ENCODE peak calls at places on chromosomes 1 and 21, in five cellular contexts. B, T, H, Y and D are unnamed samples.

GRCh38 chr21:44057960-44058651 is 46.0 kb downstream of the TRAPPC10 start:
- DNase-seq in B (no peak), T (no peak), H (no peak), Y (no peak), D (no peak)

GRCh38 chr1:165392634-165393571 is 36.4 kb upstream of the LMX1A start:
- DNase-seq in B (peak; percentile 85), H (peak; percentile 73), T (peak; percentile 72), Y (peak; percentile 95), D (peak; percentile 75)

GRCh38 chr1:151165281-151165737 is 393 bp downstream of the LYSMD1 start:
- DNase-seq in T (peak; percentile 55), B (peak; percentile 49), Y (peak; percentile 74), H (peak; percentile 44), D (peak; percentile 83)

GRCh38 chr1:169999357-169999756 is 75.1 kb downstream of the KIFAP3 start:
- DNase-seq in B (no peak), T (peak; percentile 85), H (no peak), Y (peak; percentile 89), D (no peak)

GRCh38 chr1:36269408-36269838 is 36.7 kb upstream of the SH3D21 start:
- DNase-seq in B (peak; percentile 22), H (no peak), T (no peak), Y (peak; percentile 62), D (no peak)

GRCh38 chr1:213939888-213940287 is 47.9 kb upstream of the PROX1 start:
- DNase-seq in H (no peak), Y (no peak), B (no peak), T (no peak), D (no peak)

GRCh38 chr21:32299695-32300094 is 1.0 kb downstream of the MRAP start:
- DNase-seq in B (no peak), Y (no peak), H (no peak), T (no peak), D (no peak)

GRCh38 chr1:101452825-101453224 is 216.0 kb downstream of the S1PR1 start:
- DNase-seq in T (peak; percentile 17), Y (no peak), B (no peak), H (no peak), D (no peak)

GRCh38 chr1:29890201-29890959 is 654.1 kb downstream of the PTPRU start:
- DNase-seq in B (no peak), Y (no peak), T (no peak), H (no peak), D (no peak)

GRCh38 chr1:5880630-5881405 is 111.4 kb downstream of the NPHP4 start:
- DNase-seq in Y (no peak), B (no peak), T (no peak), H (no peak), D (no peak)

GRCh38 chr1:5884110-5884509 is 108.1 kb downstream of the NPHP4 start:
- DNase-seq in H (no peak), Y (no peak), B (no peak), T (no peak), D (no peak)

GRCh38 chr1:5883129-5884048 is 108.8 kb downstream of the NPHP4 start:
- DNase-seq in T (no peak), B (no peak), Y (no peak), H (no peak), D (no peak)

GRCh38 chr1:5881526-5882222 is 110.6 kb downstream of the NPHP4 start:
- DNase-seq in Y (no peak), B (no peak), T (no peak), H (no peak), D (no peak)

DNA sequence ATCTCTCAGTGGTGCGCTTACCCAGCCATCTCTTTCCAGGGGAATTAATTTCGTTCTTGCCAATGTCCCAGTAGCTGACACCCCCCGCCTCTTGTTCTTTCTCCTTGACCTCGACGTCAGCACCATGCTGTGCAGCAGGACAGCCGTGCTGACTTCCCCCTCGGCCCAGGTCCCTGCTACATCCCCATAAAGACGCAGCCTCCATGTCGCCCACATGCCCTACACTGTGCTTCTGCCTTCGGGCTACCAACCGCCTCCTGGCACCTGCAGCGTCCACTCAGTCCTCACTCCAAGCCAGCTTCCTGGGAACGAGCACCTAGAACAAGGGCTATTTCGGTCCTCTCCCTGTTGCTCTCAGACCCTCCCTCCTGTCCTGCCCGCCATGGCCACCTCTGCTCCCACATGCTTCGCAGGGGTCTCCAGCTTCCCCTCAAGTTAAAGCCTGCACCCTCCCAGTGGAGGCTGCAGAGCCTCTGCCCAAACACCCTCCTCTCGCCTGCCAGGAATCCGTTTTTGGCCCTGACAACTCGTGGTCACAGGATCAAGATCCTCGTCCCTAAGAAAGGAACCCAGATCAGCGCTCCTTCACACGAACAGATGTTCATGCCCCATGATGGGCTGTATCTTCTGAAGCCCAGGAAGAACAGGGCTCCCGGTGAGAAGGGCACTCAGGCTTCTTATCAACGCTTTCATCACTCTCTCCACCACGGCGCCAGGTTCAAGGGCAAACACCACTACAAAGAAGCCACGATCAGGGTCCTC is 109.7 kb downstream of the NPHP4 start:
- DNase-seq in B (no peak), T (no peak), H (no peak), Y (no peak), D (no peak)
- H3K9me3 ChIP-seq in B (no peaks in the 10 kb centered on the region), T (no peaks in the 10 kb centered on the region), H (no peaks in the 10 kb centered on the region), Y (no peaks in the 10 kb centered on the region), D (peaks cover 9% of the 10 kb centered on the region)

DNA sequence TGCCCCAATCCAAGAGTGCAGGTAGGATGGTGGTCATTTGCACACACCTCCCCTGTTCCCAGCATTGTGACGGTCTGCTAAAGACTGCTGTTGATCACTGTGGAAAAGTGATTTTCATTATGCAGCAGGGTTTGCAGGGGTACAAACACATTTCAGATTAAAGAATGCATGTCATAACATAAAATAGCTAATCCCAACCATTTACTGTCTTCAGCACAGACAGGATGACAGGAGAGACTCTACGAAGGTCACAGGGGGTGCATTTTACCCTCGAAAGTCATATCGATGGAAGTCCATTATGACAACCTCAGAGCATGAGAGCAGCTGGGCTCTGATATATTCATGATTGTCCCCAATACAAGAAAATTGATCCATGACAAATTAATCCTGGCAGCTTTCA is 302.6 kb downstream of the AJAP1 start:
- DNase-seq in B (no peak), H (no peak), Y (no peak), T (no peak), D (no peak)
- H3K9me3 ChIP-seq in B (peaks cover 15% of the 10 kb centered on the region), H (no peaks in the 10 kb centered on the region), Y (no peaks in the 10 kb centered on the region), T (no peaks in the 10 kb centered on the region), D (peaks cover 9% of the 10 kb centered on the region)

DNA sequence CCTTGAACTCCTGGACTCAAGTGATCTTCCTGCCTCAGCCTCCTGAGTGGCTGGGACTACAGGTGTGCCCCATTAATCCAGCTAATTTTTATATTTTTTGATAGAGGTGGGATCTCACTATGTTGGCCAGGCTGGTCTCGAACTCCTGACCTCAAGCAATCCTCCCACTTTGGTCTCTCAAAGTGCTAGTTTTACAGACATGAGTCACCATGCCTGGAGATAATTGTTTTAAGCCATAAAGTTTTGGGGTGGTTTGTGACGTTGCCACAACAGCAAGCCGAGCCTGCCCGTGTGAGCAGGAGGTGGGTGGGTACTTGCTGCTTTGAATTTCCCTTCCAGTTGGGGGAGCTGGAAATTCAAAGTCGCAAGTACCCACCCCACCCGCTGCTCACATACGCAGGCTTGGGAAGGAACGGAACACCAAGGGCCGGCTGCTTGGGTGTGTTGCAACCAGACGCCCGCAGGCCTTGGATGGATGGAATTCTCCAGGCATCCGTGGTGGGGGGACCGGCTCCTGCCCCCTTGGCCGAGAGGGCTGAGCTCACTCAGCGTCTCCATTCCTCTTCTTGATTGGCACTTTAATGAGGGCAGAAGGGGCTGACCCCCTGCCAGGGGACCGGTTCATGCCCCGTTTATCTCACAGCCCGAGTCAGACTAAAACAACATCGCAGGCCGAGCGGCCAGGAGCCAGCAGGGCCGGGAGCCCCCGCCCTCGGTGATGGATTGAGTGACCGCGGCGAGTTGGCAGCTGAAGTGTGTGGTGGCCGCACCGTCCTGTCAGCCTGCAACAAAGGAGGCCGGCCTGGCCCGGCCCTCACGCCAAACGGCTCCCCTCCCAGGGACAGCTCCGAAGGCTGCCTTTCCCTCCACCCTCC is 78.1 kb downstream of the DHRS3 start:
- DNase-seq in Y (peak; percentile 94), T (no peak), H (no peak), B (peak; percentile 69), D (no peak)
- H3K9me3 ChIP-seq in Y (no peaks in the 10 kb centered on the region), T (no peaks in the 10 kb centered on the region), H (peaks cover 15% of the 10 kb centered on the region), B (peaks cover 4% of the 10 kb centered on the region), D (no peaks in the 10 kb centered on the region)

GRCh38 chr1:111099289-111099688 is 40.6 kb downstream of the DRAM2 start:
- DNase-seq in H (no peak), Y (no peak), B (peak; percentile 38), T (peak; percentile 82), D (no peak)
- H3K9me3 ChIP-seq in H (peaks cover 3% of the 10 kb centered on the region), Y (no peaks in the 10 kb centered on the region), B (no peaks in the 10 kb centered on the region), T (no peaks in the 10 kb centered on the region), D (peaks cover 66% of the 10 kb centered on the region)

DNA sequence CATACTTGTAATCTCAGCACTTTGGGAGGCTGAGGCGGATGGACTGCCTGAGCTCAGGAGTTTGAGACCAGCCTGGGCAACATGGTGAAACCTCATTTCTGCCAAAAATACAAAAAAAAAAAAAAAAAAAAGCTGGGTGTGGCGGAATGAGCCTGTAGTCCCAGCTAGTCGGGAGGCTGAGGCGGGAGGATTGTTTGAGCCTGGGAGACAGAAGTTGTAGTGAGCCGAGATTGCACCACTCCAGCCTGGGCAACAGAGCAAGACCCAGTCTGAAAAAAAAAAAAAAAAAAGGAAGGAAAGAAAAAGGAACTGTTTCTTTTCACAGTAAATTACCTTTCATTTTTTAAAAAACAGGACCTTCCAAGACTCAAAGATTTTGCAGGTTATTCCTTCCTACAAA is 29.5 kb downstream of the LIN9 start:
- DNase-seq in T (no peak), H (no peak), B (no peak), Y (no peak), D (no peak)
- H3K9me3 ChIP-seq in T (no peaks in the 10 kb centered on the region), H (no peaks in the 10 kb centered on the region), B (no peaks in the 10 kb centered on the region), Y (no peaks in the 10 kb centered on the region), D (no peaks in the 10 kb centered on the region)